ENCODE peak calls at places on chromosomes 1 and 21, in five cellular contexts. One of them, this sample, is unnamed.

GRCh38 chr1:2215329-2215728 is 12.8 kb upstream of the SKI start:
- DNase-seq in K562: no peak
- DNase-seq in H1: no peak
- DNase-seq in HepG2: no peak
- DNase-seq in IMR-90: no peak
- DNase-seq in this sample: no peak

GRCh38 chr1:2584822-2585317 is 1.7 kb upstream of the PRXL2B start:
- DNase-seq in HepG2: no peak
- DNase-seq in H1: no peak
- DNase-seq in IMR-90: no peak
- DNase-seq in K562: no peak
- DNase-seq in this sample: no peak

GRCh38 chr1:74937176-74937575 is 197.0 kb upstream of the LHX8 start:
- DNase-seq in IMR-90: no peak
- DNase-seq in K562: no peak
- DNase-seq in H1: no peak
- DNase-seq in HepG2: no peak
- DNase-seq in this sample: no peak

GRCh38 chr1:36304970-36305914 is 926 bp upstream of the SH3D21 start:
- DNase-seq in H1: peak
- DNase-seq in HepG2: peak
- DNase-seq in K562: no peak
- DNase-seq in IMR-90: no peak
- DNase-seq in this sample: no peak

GRCh38 chr1:200795151-200795550 is 56.5 kb downstream of the CAMSAP2 start:
- DNase-seq in HepG2: no peak
- DNase-seq in H1: no peak
- DNase-seq in IMR-90: peak
- DNase-seq in K562: no peak
- DNase-seq in this sample: no peak

GRCh38 chr1:159906960-159907359 is 7.0 kb upstream of the CFAP45 start:
- DNase-seq in H1: no peak
- DNase-seq in K562: no peak
- DNase-seq in HepG2: no peak
- DNase-seq in IMR-90: no peak
- DNase-seq in this sample: no peak

GRCh38 chr21:37292946-37293345 is 25.8 kb upstream of the VPS26C start:
- DNase-seq in HepG2: no peak
- DNase-seq in K562: no peak
- DNase-seq in H1: no peak
- DNase-seq in IMR-90: peak
- DNase-seq in this sample: no peak

GRCh38 chr1:156496211-156496761 is 4.3 kb downstream of the MEF2D start:
- DNase-seq in HepG2: no peak
- DNase-seq in IMR-90: peak
- DNase-seq in H1: no peak
- DNase-seq in K562: no peak
- DNase-seq in this sample: no peak

GRCh38 chr1:229694053-229694693 is 68.1 kb downstream of the URB2 start:
- DNase-seq in HepG2: no peak
- DNase-seq in IMR-90: peak
- DNase-seq in K562: no peak
- DNase-seq in H1: peak
- DNase-seq in this sample: no peak

GRCh38 chr21:41326414-41327080 is 9.9 kb downstream of the FAM3B start:
- DNase-seq in IMR-90: no peak
- DNase-seq in HepG2: peak
- DNase-seq in K562: no peak
- DNase-seq in H1: no peak
- DNase-seq in this sample: no peak

GRCh38 chr1:13702425-13703127 is 2.6 kb downstream of the PRDM2 start:
- DNase-seq in H1: no peak
- DNase-seq in K562: no peak
- DNase-seq in IMR-90: no peak
- DNase-seq in HepG2: no peak
- DNase-seq in this sample: no peak

GRCh38 chr1:3943806-3944620 is 43.9 kb upstream of the C1orf174 start:
- DNase-seq in H1: no peak
- DNase-seq in IMR-90: no peak
- DNase-seq in HepG2: no peak
- DNase-seq in K562: no peak
- DNase-seq in this sample: no peak

GRCh38 chr1:156319664-156320063 is 18.4 kb downstream of the CCT3 start:
- DNase-seq in K562: no peak
- DNase-seq in IMR-90: peak
- DNase-seq in HepG2: peak
- DNase-seq in H1: no peak
- DNase-seq in this sample: no peak

GRCh38 chr1:53625049-53625448 is 113.9 kb downstream of the GLIS1 start:
- DNase-seq in IMR-90: peak
- DNase-seq in K562: no peak
- DNase-seq in H1: peak
- DNase-seq in HepG2: no peak
- DNase-seq in this sample: no peak

GRCh38 chr1:219660666-219661463 is 48.0 kb upstream of the ZC3H11B start:
- DNase-seq in H1: peak
- DNase-seq in IMR-90: peak
- DNase-seq in HepG2: no peak
- DNase-seq in K562: peak
- DNase-seq in this sample: peak

GRCh38 chr1:155005076-155005971 is 2.7 kb downstream of the ZBTB7B start:
- DNase-seq in HepG2: no peak
- DNase-seq in H1: no peak
- DNase-seq in K562: no peak
- DNase-seq in IMR-90: no peak
- DNase-seq in this sample: no peak

GRCh38 chr1:75522389-75522788 is 88.5 kb downstream of the SLC44A5 start:
- DNase-seq in H1: no peak
- DNase-seq in IMR-90: no peak
- DNase-seq in HepG2: no peak
- DNase-seq in K562: no peak
- DNase-seq in this sample: no peak

GRCh38 chr1:226675720-226676357 is 63.2 kb downstream of the ITPKB start:
- DNase-seq in H1: no peak
- DNase-seq in IMR-90: no peak
- DNase-seq in K562: no peak
- DNase-seq in HepG2: no peak
- DNase-seq in this sample: no peak
- H3K9ac ChIP-seq in H1: no peak
- H3K9ac ChIP-seq in IMR-90: no peak
- H3K9ac ChIP-seq in K562: no peak
- H3K9ac ChIP-seq in HepG2: no peak
- H3K9ac ChIP-seq in this sample: no peak

GRCh38 chr1:234988160-234988528 is 140.5 kb downstream of the TOMM20 start:
- DNase-seq in H1: no peak
- DNase-seq in IMR-90: no peak
- DNase-seq in HepG2: no peak
- DNase-seq in K562: no peak
- DNase-seq in this sample: no peak

GRCh38 chr1:234986750-234987414 is 141.8 kb downstream of the TOMM20 start:
- DNase-seq in K562: no peak
- DNase-seq in H1: no peak
- DNase-seq in HepG2: peak
- DNase-seq in IMR-90: no peak
- DNase-seq in this sample: no peak

GRCh38 chr1:234988536-234988935 is 140.1 kb downstream of the TOMM20 start:
- DNase-seq in H1: no peak
- DNase-seq in IMR-90: no peak
- DNase-seq in HepG2: no peak
- DNase-seq in K562: no peak
- DNase-seq in this sample: no peak

GRCh38 chr1:234989019-234989418 is 139.6 kb downstream of the TOMM20 start:
- DNase-seq in HepG2: peak
- DNase-seq in IMR-90: peak
- DNase-seq in H1: no peak
- DNase-seq in K562: no peak
- DNase-seq in this sample: no peak

GRCh38 chr1:234987415-234988159 is 141.1 kb downstream of the TOMM20 start:
- DNase-seq in H1: peak
- DNase-seq in IMR-90: peak
- DNase-seq in K562: no peak
- DNase-seq in HepG2: peak
- DNase-seq in this sample: no peak
- TF ChIP-seq POLR2A in H1: no peak
- TF ChIP-seq POLR2A in IMR-90: peak
- TF ChIP-seq POLR2A in K562: no peak
- TF ChIP-seq POLR2A in HepG2: peak
- TF ChIP-seq POLR2A in this sample: no peak

GRCh38 chr1:226813671-226814591 is 56.5 kb upstream of the PSEN2 start:
- DNase-seq in K562: no peak
- DNase-seq in H1: no peak
- DNase-seq in HepG2: no peak
- DNase-seq in IMR-90: no peak
- DNase-seq in this sample: no peak
- H3K9ac ChIP-seq in K562: no peak
- H3K9ac ChIP-seq in H1: no peak
- H3K9ac ChIP-seq in HepG2: no peak
- H3K9ac ChIP-seq in IMR-90: no peak
- H3K9ac ChIP-seq in this sample: no peak

GRCh38 chr1:114083186-114083585 is 70.5 kb downstream of the SYT6 start:
- DNase-seq in H1: no peak
- DNase-seq in HepG2: no peak
- DNase-seq in IMR-90: no peak
- DNase-seq in K562: no peak
- DNase-seq in this sample: no peak

GRCh38 chr1:114089502-114090138 is 64.0 kb downstream of the SYT6 start:
- DNase-seq in K562: no peak
- DNase-seq in H1: no peak
- DNase-seq in IMR-90: no peak
- DNase-seq in HepG2: no peak
- DNase-seq in this sample: no peak

GRCh38 chr1:114088392-114089299 is 65.0 kb downstream of the SYT6 start:
- DNase-seq in H1: no peak
- DNase-seq in HepG2: no peak
- DNase-seq in IMR-90: no peak
- DNase-seq in K562: no peak
- DNase-seq in this sample: no peak

GRCh38 chr1:114087495-114087894 is 66.2 kb downstream of the SYT6 start:
- DNase-seq in IMR-90: no peak
- DNase-seq in HepG2: no peak
- DNase-seq in H1: no peak
- DNase-seq in K562: no peak
- DNase-seq in this sample: no peak

DNA sequence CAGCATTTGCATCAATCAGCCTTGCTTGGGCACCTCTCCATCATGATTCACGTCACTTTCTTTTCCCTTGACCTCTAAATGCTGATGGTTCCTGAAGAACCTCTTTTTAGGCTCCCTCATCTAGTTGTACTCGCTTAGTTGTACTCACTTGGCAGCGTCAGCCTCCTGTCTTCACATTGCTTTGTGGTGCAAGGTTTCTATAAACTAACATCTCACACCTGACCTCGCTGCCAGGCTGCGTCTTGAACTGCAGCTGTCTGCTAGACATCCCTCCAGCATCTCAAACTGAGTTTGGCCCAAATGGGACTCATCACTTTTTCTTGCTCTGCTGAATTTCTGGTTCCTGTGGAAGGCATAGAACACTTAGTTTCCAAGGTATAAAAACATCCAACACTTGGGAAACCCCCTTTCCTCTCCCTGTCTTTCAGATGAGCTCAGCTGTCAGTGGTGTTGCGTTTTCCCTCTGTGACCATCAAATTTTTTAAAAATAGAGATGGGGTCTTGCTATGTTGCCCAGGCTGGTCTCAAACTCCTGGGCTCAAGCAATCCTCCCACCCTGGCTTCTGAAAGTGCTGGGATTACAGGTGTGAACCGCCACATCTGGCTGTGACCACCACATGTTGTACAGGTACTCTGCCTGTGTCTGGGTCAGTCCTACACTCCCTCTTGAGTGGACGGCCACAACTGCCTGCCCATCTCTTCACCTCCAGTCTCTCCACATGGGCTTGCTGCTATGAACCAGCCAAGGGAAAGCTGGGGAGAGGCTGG is 66.9 kb downstream of the SYT6 start:
- DNase-seq in IMR-90: no peak
- DNase-seq in HepG2: no peak
- DNase-seq in H1: no peak
- DNase-seq in K562: no peak
- DNase-seq in this sample: no peak
- TF ChIP-seq POLR2A in IMR-90: no peak
- TF ChIP-seq POLR2A in HepG2: no peak
- TF ChIP-seq POLR2A in H1: no peak
- TF ChIP-seq POLR2A in K562: no peak
- TF ChIP-seq POLR2A in this sample: no peak